ENCODE peak calls at places on chromosome 2, in nine cellular contexts. Q, C, D, L, X, I, F, N and T are unnamed samples.

GRCh38 chr2:169712791-169713227 is 18.5 kb downstream of the PHOSPHO2 start:
- DNase-seq in X (no peak), C (no peak), Q (no peak), N (peak), L (no peak), F (no peak), D (no peak), I (no peak), T (no peak)

GRCh38 chr2:46695283-46695682 is 215.9 kb downstream of the TMEM247 start:
- DNase-seq in X (peak), L (no peak), Q (peak), N (no peak), C (no peak), F (no peak), I (no peak), D (no peak), T (no peak)

GRCh38 chr2:27369471-27370025 is 590 bp downstream of the EIF2B4 start:
- DNase-seq in X (peak), F (peak), L (no peak), I (no peak), D (no peak), Q (no peak), N (peak), C (no peak), T (no peak)

GRCh38 chr2:55415300-55415699 is 4.4 kb downstream of the CCDC88A start:
- DNase-seq in C (no peak), I (no peak), X (no peak), F (no peak), N (no peak), Q (no peak), L (no peak), D (no peak), T (no peak)

GRCh38 chr2:190486037-190486623 is 48.4 kb downstream of the NEMP2 start:
- DNase-seq in L (no peak), X (no peak), I (no peak), C (no peak), Q (no peak), D (no peak), F (no peak), N (no peak), T (no peak)

GRCh38 chr2:74584088-74584645 is 29.6 kb downstream of the DOK1 start:
- DNase-seq in F (no peak), Q (no peak), I (no peak), X (no peak), L (no peak), D (no peak), C (no peak), N (no peak), T (no peak)

GRCh38 chr2:143145056-143145455 is 15.8 kb downstream of the ARHGAP15 start:
- DNase-seq in D (no peak), Q (no peak), F (no peak), I (no peak), L (no peak), N (no peak), C (no peak), X (no peak), T (no peak)

GRCh38 chr2:121063471-121063870 is 221.5 kb downstream of the TFCP2L1 start:
- DNase-seq in X (no peak), I (no peak), D (no peak), Q (no peak), F (no peak), C (no peak), L (no peak), N (no peak), T (no peak)

GRCh38 chr2:147782521-147782920 is 62.3 kb upstream of the ACVR2A start:
- DNase-seq in N (no peak), D (no peak), I (no peak), F (no peak), C (no peak), Q (no peak), L (no peak), X (peak), T (no peak)

GRCh38 chr2:165793161-165793778 is 777 bp downstream of the GALNT3 start:
- DNase-seq in D (peak), L (peak), C (no peak), Q (no peak), X (no peak), F (peak), N (peak), I (no peak), T (no peak)

GRCh38 chr2:129732630-129733026 is 246.8 kb upstream of the RAB6C start:
- DNase-seq in N (no peak), D (no peak), I (no peak), C (no peak), X (no peak), F (no peak), L (no peak), Q (no peak), T (no peak)

GRCh38 chr2:96111823-96112500 is 4.4 kb downstream of the ADRA2B start:
- DNase-seq in L (peak), N (no peak), F (no peak), D (no peak), X (no peak), I (no peak), Q (no peak), C (peak), T (no peak)

GRCh38 chr2:11698009-11698922 is 28.3 kb upstream of the NTSR2 start:
- DNase-seq in C (no peak), I (peak), N (peak), Q (no peak), D (no peak), F (peak), L (peak), X (peak), T (no peak)

GRCh38 chr2:68565858-68566257 is 77.5 kb upstream of the PROKR1 start:
- DNase-seq in D (no peak), C (no peak), I (no peak), X (no peak), F (no peak), L (no peak), Q (peak), N (no peak), T (no peak)

GRCh38 chr2:152406836-152407161 is 71.8 kb downstream of the FMNL2 start:
- DNase-seq in N (no peak), Q (no peak), F (no peak), X (no peak), D (no peak), I (no peak), L (no peak), C (no peak), T (no peak)

GRCh38 chr2:240913810-240914644 is 7.9 kb downstream of the CROCC2 start:
- DNase-seq in I (peak), L (peak), N (peak), Q (peak), C (peak), X (peak), D (peak), F (peak), T (peak)

GRCh38 chr2:167135691-167136090 is 247.4 kb downstream of the XIRP2 start:
- DNase-seq in I (no peak), C (no peak), X (no peak), N (no peak), D (no peak), L (no peak), F (no peak), Q (peak), T (no peak)

GRCh38 chr2:69149631-69150215 is 136.7 kb downstream of the ANTXR1 start:
- DNase-seq in D (peak), N (no peak), X (peak), L (no peak), C (peak), Q (no peak), I (no peak), F (no peak), T (no peak)

GRCh38 chr2:199751480-199751879 is 99.5 kb downstream of the FTCDNL1 start:
- DNase-seq in F (no peak), I (no peak), L (no peak), C (no peak), D (peak), Q (no peak), N (no peak), X (no peak), T (no peak)

GRCh38 chr2:161763153-161763552 is 138.9 kb downstream of the SLC4A10 start:
- DNase-seq in I (no peak), N (no peak), C (no peak), L (no peak), F (no peak), X (no peak), Q (no peak), D (no peak), T (no peak)

GRCh38 chr2:105330681-105331375 is 1.3 kb upstream of the TGFBRAP1 start:
- DNase-seq in F (no peak), N (peak), X (no peak), D (no peak), L (no peak), Q (no peak), I (no peak), C (no peak), T (no peak)

GRCh38 chr2:42809876-42810125 is 17.4 kb upstream of the HAAO start:
- DNase-seq in F (peak), L (peak), I (peak), X (peak), D (peak), N (peak), Q (no peak), C (peak), T (peak)

GRCh38 chr2:45585267-45585861 is 25.7 kb downstream of the SRBD1 start:
- DNase-seq in N (peak), F (no peak), L (no peak), D (peak), I (no peak), Q (peak), X (peak), C (no peak), T (no peak)

GRCh38 chr2:27118525-27119329 is at the start of gene CGREF1:
- DNase-seq in F (peak), I (no peak), L (no peak), C (no peak), D (peak), Q (peak), X (no peak), N (no peak), T (no peak)

GRCh38 chr2:231687133-231687852 is 21.0 kb upstream of the PTMA start:
- DNase-seq in Q (peak), C (no peak), N (peak), L (peak), F (peak), D (peak), X (peak), I (no peak), T (peak)

GRCh38 chr2:54176577-54176976 is 61.2 kb downstream of the ACYP2 start:
- DNase-seq in I (peak), N (peak), Q (peak), F (no peak), L (no peak), X (peak), D (no peak), C (no peak), T (no peak)

GRCh38 chr2:126803422-126803775 is 95.3 kb upstream of the TEX51 start:
- DNase-seq in X (no peak), C (no peak), F (no peak), D (no peak), N (no peak), Q (no peak), I (no peak), L (no peak), T (no peak)

GRCh38 chr2:178718283-178718682 is 88.9 kb downstream of the TTN start:
- DNase-seq in F (no peak), D (no peak), I (no peak), X (no peak), L (no peak), Q (no peak), N (no peak), C (no peak), T (no peak)

GRCh38 chr2:88342749-88343148 is 109.7 kb downstream of the FOXI3 start:
- DNase-seq in D (no peak), X (no peak), N (no peak), L (no peak), Q (no peak), C (no peak), F (no peak), I (no peak), T (no peak)

GRCh38 chr2:98180456-98180855 is 93.5 kb downstream of the VWA3B start:
- DNase-seq in L (no peak), C (no peak), Q (no peak), X (no peak), F (no peak), N (no peak), D (no peak), I (no peak), T (no peak)

GRCh38 chr2:100513650-100514049 is 43.4 kb downstream of the NMS start:
- DNase-seq in X (no peak), C (no peak), N (no peak), Q (no peak), D (no peak), L (no peak), F (no peak), I (no peak), T (no peak)

GRCh38 chr2:45699032-45699658 is 47.7 kb downstream of the PRKCE start:
- DNase-seq in Q (peak), I (no peak), X (no peak), F (no peak), D (peak), L (no peak), N (no peak), C (no peak), T (no peak)

GRCh38 chr2:154825358-154825757 is 126.9 kb downstream of the KCNJ3 start:
- DNase-seq in L (no peak), N (no peak), X (no peak), F (no peak), I (no peak), D (no peak), Q (no peak), C (no peak), T (no peak)

GRCh38 chr2:46977266-46977665 is 61.7 kb upstream of the MCFD2 start:
- DNase-seq in I (no peak), L (no peak), Q (no peak), X (no peak), D (no peak), F (no peak), N (no peak), C (no peak), T (no peak)

GRCh38 chr2:163347982-163348842 is 387.6 kb downstream of the FIGN start:
- DNase-seq in Q (peak), C (peak), D (peak), F (peak), L (peak), N (peak), I (peak), X (peak), T (no peak)

GRCh38 chr2:12979066-12979465 is 262.3 kb downstream of the TRIB2 start:
- DNase-seq in L (no peak), Q (no peak), X (no peak), C (no peak), I (no peak), D (no peak), N (no peak), F (no peak), T (no peak)

GRCh38 chr2:1484131-1484884 is 71.0 kb downstream of the TPO start:
- DNase-seq in C (no peak), Q (no peak), N (no peak), I (no peak), D (no peak), L (no peak), X (no peak), F (peak), T (no peak)

DNA sequence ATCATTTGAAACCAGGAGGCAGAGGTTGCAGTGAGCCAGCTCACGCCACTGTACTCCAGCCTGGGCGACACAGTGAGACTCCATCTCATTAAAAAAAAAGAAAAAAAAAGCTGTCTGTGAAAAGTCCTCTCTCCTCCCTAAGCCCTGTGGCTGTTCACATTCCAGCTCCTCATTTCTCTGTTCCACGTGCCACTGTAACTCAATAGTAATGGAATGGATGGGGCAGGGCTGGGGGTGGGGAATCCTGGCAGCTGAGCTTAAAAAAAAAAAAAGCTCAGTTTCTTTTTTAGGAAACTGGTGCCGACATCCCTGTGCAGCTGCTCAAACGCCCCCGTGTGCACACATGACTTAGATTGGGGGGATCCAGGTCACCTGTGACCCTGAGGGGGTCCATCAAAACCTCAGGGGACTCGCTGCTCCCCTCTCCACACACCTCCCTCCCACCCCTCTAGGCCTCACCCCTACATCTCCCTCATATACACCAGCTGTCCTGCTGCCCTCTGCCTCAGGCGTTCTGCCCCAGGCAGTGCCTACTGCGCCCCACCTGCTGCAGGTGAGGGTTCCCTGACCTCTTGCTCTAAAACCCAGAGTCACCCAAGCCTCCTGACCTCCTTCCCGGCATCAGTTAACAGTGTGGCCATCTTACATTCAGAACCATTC is 255.4 kb downstream of the AGAP1 start:
- DNase-seq in Q (no peak), X (no peak), F (no peak), N (no peak), D (no peak), L (no peak), I (no peak), C (no peak), T (no peak)
- H3K27ac ChIP-seq in Q (no peak), X (no peak), F (no peak), N (no peak), D (no peak), L (no peak), I (peak), C (no peak), T (no peak)

DNA sequence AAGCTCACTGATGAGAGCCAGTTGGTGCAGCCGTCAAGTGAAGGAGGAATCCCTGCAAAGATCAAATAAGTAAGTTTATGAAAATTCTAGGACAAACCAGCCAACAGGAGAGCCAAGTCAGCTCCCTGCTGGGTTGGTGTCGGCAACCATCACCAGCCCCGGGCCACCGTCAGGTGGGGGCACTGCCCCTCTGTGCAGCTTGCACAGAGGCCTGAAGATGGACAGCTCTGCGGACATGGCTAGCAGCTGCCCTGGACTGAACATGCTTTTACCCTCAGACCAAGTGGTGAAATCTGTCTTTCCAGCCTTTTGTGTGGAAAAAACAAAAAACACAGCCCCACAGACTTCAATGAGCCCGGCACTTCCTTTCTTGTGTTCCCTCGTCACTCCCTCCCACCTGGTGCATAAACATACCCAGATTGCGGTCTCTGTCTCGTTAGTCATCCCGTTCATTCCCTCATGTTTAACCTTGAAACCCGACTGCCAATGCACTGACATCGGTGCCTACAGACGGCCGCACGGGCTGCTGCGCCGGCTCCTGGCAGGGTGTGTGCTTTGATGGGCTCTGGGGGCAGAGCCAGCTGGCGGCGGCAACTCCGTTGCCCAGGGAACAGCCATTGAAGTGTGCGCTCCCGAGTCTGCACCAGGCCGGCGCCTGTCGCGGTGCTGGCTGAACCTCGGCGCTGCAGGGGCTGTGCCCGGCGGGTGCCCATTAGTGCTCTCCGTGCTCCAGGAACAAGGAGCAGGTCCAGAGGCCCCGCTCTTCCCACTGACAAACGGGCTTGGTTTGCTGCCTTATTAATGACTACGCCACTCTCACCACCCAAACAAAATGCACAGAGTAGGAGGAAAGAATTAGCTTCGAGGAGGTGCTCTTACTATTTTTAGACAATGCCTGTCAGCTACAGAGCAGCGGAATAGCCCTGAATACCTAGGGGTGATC is 95.3 kb downstream of the EIPR1 start:
- DNase-seq in I (no peak), X (peak), N (no peak), L (no peak), C (no peak), F (peak), D (no peak), Q (no peak), T (no peak)
- H3K27ac ChIP-seq in I (no peak), X (peak), N (no peak), L (no peak), C (no peak), F (no peak), D (no peak), Q (no peak), T (no peak)

DNA sequence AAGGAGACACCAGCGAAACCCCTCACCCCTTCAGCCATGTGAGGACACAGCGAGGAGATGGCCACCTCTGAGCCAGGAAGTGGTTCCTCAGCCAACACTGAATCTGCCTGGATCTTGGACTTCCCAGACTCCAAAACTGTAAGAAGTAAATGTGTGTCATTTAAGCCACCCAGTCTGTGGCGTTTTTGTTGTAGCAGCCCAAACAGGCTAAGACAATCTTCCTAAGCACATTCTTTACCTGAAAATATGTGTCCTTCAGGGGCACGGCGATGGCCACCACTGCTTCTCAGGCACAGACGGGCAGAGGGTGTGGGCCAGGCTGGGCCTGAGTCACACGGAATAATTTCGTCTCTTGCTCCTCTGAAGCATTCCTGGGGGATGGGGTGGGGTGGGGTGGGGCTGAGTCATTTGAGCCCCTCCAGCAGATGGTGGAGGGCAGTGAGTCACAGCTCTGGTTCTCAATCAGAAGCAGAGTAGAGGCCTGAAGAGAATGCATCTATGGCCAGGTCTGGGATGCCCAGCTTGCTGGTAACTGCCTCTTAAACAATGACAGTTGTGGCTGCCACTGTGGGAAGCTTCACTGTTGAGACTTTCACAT is 142.4 kb downstream of the CAPN13 start:
- DNase-seq in N (no peak), I (no peak), C (peak), F (no peak), D (no peak), X (no peak), Q (peak), L (no peak), T (no peak)
- H3K27ac ChIP-seq in N (peak), I (no peak), C (peak), F (no peak), D (no peak), X (no peak), Q (no peak), L (no peak), T (no peak)

DNA sequence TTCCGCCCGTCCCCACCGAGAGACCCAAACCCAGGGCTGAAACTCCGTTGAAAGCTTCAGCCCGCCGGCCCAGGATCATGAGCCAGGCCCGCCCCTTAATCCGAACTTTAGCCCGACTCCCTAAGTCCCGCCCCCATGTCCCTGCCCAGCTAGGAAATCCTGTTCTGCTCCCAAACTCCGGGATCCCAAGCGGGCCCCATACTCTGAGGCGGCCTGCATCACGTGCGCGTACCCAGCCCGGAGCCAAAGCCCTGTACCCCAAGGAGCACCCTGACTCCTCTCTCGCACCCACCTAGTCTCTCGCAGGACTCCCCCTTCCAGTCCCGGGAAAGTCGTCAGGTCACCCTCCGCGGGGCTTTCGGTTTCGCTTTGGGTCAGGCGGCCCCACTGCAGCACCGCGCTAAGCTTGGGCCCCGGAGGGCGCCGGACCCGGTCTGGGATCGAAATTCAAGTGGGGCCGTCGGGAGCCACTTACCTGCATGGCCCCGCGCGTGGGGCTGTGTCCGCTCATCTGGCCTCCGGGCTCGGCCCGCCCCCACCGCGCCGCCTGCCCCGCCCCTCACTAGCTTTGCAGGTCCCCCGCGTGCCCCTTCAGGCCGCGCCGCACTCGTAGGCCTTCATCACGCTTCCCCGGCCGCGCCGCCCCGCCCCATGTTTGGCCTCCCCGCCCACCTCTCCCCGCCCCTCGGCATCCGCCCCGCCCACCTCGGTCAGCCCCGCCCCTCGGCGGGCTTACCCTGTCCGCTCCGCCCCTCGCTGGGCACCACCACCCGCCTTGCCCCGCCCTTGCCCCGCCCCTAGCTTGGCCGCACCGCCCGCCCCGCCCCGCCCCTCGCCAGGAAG is at the start of gene DNPEP:
- DNase-seq in Q (peak), F (peak), N (peak), X (peak), I (peak), C (peak), D (peak), L (peak), T (peak)
- H3K27ac ChIP-seq in Q (peak), F (peak), N (peak), X (peak), I (peak), C (peak), D (no peak), L (peak), T (peak)